ENCODE peak calls at places on chromosomes 13 and 19, in ten cellular contexts. V, E, T, L, G, N, B, U, Z and H are unnamed samples.

GRCh38 chr13:42373048-42373812 is 101.3 kb downstream of the AKAP11 start:
- DNase-seq in V (no peak), E (no peak), T (no peak), L (no peak), G (no peak), N (no peak), B (no peak), U (no peak), Z (no peak), H (no peak)

GRCh38 chr19:1411255-1412191 is 4.1 kb downstream of the DAZAP1 start:
- DNase-seq in V (no peak), E (peak; percentile 83), T (no peak), L (no peak), G (peak; percentile 74), N (peak; percentile 33), B (peak; percentile 35), U (peak; percentile 89), Z (no peak), H (no peak)

GRCh38 chr13:32086791-32087441 is 55.3 kb downstream of the FRY start:
- DNase-seq in V (no peak), E (no peak), T (peak; percentile 10), L (no peak), G (no peak), N (no peak), B (no peak), U (no peak), Z (no peak), H (no peak)

GRCh38 chr19:34135401-34135800 is 36.9 kb upstream of the LSM14A start:
- DNase-seq in V (no peak), E (no peak), T (peak; percentile 56), L (peak; percentile 10), G (no peak), N (no peak), B (no peak), U (no peak), Z (no peak), H (no peak)

GRCh38 chr13:31538067-31539042 is 201.0 kb upstream of the RXFP2 start:
- DNase-seq in V (no peak), E (no peak), T (no peak), L (peak; percentile 54), G (peak; percentile 52), N (peak; percentile 79), B (peak; percentile 23), U (no peak), Z (no peak), H (peak; percentile 9)

GRCh38 chr19:5006201-5006600 is 37.3 kb downstream of the KDM4B start:
- DNase-seq in V (no peak), E (no peak), T (no peak), L (peak; percentile 20), G (peak; percentile 40), N (peak; percentile 32), B (no peak), U (no peak), Z (no peak), H (no peak)

GRCh38 chr19:11678504-11678903 is 60.2 kb downstream of the ZNF823 start:
- DNase-seq in V (no peak), E (no peak), T (no peak), L (no peak), G (no peak), N (no peak), B (no peak), U (no peak), Z (no peak), H (no peak)

GRCh38 chr19:3532154-3533019 is 6.6 kb upstream of the TEKTIP1 start:
- DNase-seq in V (no peak), E (no peak), T (no peak), L (no peak), G (no peak), N (no peak), B (no peak), U (no peak), Z (no peak), H (no peak)

GRCh38 chr19:40907968-40908735 is 26.1 kb upstream of the CYP2A7 start:
- DNase-seq in V (no peak), E (peak; percentile 54), T (no peak), L (no peak), G (no peak), N (no peak), B (no peak), U (no peak), Z (peak; percentile 11), H (no peak)

GRCh38 chr13:95039415-95039814 is 261.8 kb downstream of the ABCC4 start:
- DNase-seq in V (no peak), E (no peak), T (no peak), L (no peak), G (peak; percentile 9), N (peak; percentile 12), B (no peak), U (no peak), Z (no peak), H (no peak)

GRCh38 chr19:10068205-10068604 is 17.9 kb upstream of the SHFL start:
- DNase-seq in V (no peak), E (no peak), T (no peak), L (peak; percentile 56), G (no peak), N (no peak), B (no peak), U (no peak), Z (no peak), H (no peak)

GRCh38 chr19:53808710-53809125 is 15.4 kb downstream of the NLRP12 start:
- DNase-seq in V (no peak), E (no peak), T (peak; percentile 14), L (peak; percentile 73), G (peak; percentile 55), N (peak; percentile 53), B (no peak), U (peak; percentile 7), Z (no peak), H (no peak)

GRCh38 chr13:110788778-110789177 is 75.3 kb downstream of the ING1 start:
- DNase-seq in V (no peak), E (no peak), T (no peak), L (no peak), G (no peak), N (no peak), B (no peak), U (no peak), Z (no peak), H (no peak)

GRCh38 chr19:56603829-56604228 is 8.7 kb downstream of the ZNF71 start:
- DNase-seq in V (no peak), E (no peak), T (no peak), L (no peak), G (no peak), N (no peak), B (no peak), U (peak; percentile 53), Z (no peak), H (no peak)

GRCh38 chr19:16175954-16176353 is 2.6 kb upstream of the CIB3 start:
- DNase-seq in V (no peak), E (no peak), T (no peak), L (no peak), G (no peak), N (no peak), B (no peak), U (no peak), Z (no peak), H (no peak)

GRCh38 chr19:5326986-5327623 is 13.5 kb downstream of the PTPRS start:
- DNase-seq in V (no peak), E (no peak), T (no peak), L (no peak), G (no peak), N (no peak), B (no peak), U (no peak), Z (no peak), H (no peak)

GRCh38 chr13:97254809-97255208 is 32.7 kb downstream of the MBNL2 start:
- DNase-seq in V (no peak), E (no peak), T (no peak), L (no peak), G (peak; percentile 49), N (peak; percentile 77), B (no peak), U (no peak), Z (no peak), H (no peak)

GRCh38 chr19:35122687-35123551 is 7.3 kb downstream of the FXYD3 start:
- DNase-seq in V (no peak), E (no peak), T (peak; percentile 76), L (no peak), G (no peak), N (no peak), B (no peak), U (no peak), Z (no peak), H (no peak)

GRCh38 chr13:47553329-47553977 is 447.6 kb downstream of the SUCLA2 start:
- DNase-seq in V (no peak), E (no peak), T (no peak), L (no peak), G (no peak), N (no peak), B (no peak), U (no peak), Z (no peak), H (no peak)

GRCh38 chr13:32622827-32623226 is 36.6 kb downstream of the PDS5B start:
- DNase-seq in V (no peak), E (no peak), T (no peak), L (peak; percentile 15), G (no peak), N (no peak), B (no peak), U (no peak), Z (no peak), H (no peak)

GRCh38 chr19:2371656-2372055 is 11.6 kb downstream of the TMPRSS9 start:
- DNase-seq in V (no peak), E (peak; percentile 41), T (no peak), L (peak; percentile 52), G (peak; percentile 38), N (peak; percentile 83), B (no peak), U (no peak), Z (no peak), H (no peak)

GRCh38 chr13:51015973-51016372 is 95.1 kb downstream of the C13orf42 start:
- DNase-seq in V (no peak), E (no peak), T (no peak), L (no peak), G (no peak), N (no peak), B (no peak), U (no peak), Z (no peak), H (no peak)

GRCh38 chr13:65921933-65922332 is 1308.2 kb downstream of the PCDH9 start:
- DNase-seq in V (no peak), E (no peak), T (no peak), L (no peak), G (no peak), N (no peak), B (no peak), U (no peak), Z (no peak), H (no peak)

GRCh38 chr13:106917673-106918652 is 350.0 kb upstream of the ARGLU1 start:
- DNase-seq in V (no peak), E (peak; percentile 58), T (peak; percentile 82), L (peak; percentile 69), G (peak; percentile 75), N (peak; percentile 64), B (peak; percentile 60), U (peak; percentile 85), Z (peak; percentile 59), H (peak; percentile 74)

GRCh38 chr19:9991425-9992191 is 18.7 kb downstream of the COL5A3 start:
- DNase-seq in V (no peak), E (no peak), T (no peak), L (no peak), G (no peak), N (no peak), B (no peak), U (no peak), Z (no peak), H (no peak)

GRCh38 chr13:79423801-79424642 is 18.0 kb upstream of the RBM26 start:
- DNase-seq in V (no peak), E (no peak), T (no peak), L (peak; percentile 65), G (peak; percentile 66), N (peak; percentile 57), B (no peak), U (peak; percentile 59), Z (no peak), H (no peak)

GRCh38 chr13:66237411-66238062 is 992.6 kb downstream of the PCDH9 start:
- DNase-seq in V (no peak), E (no peak), T (peak; percentile 17), L (no peak), G (no peak), N (no peak), B (no peak), U (no peak), Z (no peak), H (no peak)

GRCh38 chr19:57748029-57748428 is 1.4 kb downstream of the ZNF776 start:
- DNase-seq in V (no peak), E (no peak), T (no peak), L (no peak), G (no peak), N (no peak), B (no peak), U (no peak), Z (no peak), H (no peak)